ENCODE peak calls at places on chromosome 3, in six cellular contexts. U, S, X, P, Z and V are unnamed samples.

GRCh38 chr3:37227870-37228549 is 53.6 kb upstream of the LRRFIP2 start:
- DNase-seq in U (no peak), S (no peak), X (no peak), P (no peak), Z (no peak), V (no peak)

GRCh38 chr3:173893066-173893465 is 495.5 kb downstream of the NLGN1 start:
- DNase-seq in U (no peak), S (peak), X (no peak), P (no peak), Z (no peak), V (peak)

GRCh38 chr3:174810256-174810655 is 48.9 kb upstream of the NAALADL2 start:
- DNase-seq in U (no peak), S (no peak), X (no peak), P (no peak), Z (no peak), V (no peak)

GRCh38 chr3:143121240-143122088 is 1.9 kb downstream of the CHST2 start:
- DNase-seq in U (peak), S (no peak), X (peak), P (no peak), Z (peak), V (no peak)

GRCh38 chr3:33690341-33690740 is 27.7 kb downstream of the CLASP2 start:
- DNase-seq in U (no peak), S (no peak), X (no peak), P (no peak), Z (no peak), V (no peak)

GRCh38 chr3:182921665-182922355 is 58.5 kb downstream of the DCUN1D1 start:
- DNase-seq in U (no peak), S (no peak), X (no peak), P (no peak), Z (no peak), V (no peak)

GRCh38 chr3:149603126-149604074 is 54.4 kb downstream of the WWTR1 start:
- DNase-seq in U (no peak), S (peak), X (no peak), P (no peak), Z (no peak), V (no peak)

GRCh38 chr3:195931582-195932273 is 23.4 kb upstream of the TNK2 start:
- DNase-seq in U (no peak), S (no peak), X (no peak), P (no peak), Z (no peak), V (no peak)

GRCh38 chr3:179091113-179091512 is 19.5 kb upstream of the ZMAT3 start:
- DNase-seq in U (no peak), S (no peak), X (no peak), P (no peak), Z (no peak), V (no peak)

GRCh38 chr3:79001255-79001654 is 766.5 kb downstream of the ROBO1 start:
- DNase-seq in U (no peak), S (no peak), X (no peak), P (no peak), Z (no peak), V (no peak)

GRCh38 chr3:187361835-187362234 is 6.3 kb upstream of the RTP4 start:
- DNase-seq in U (no peak), S (no peak), X (no peak), P (no peak), Z (no peak), V (no peak)

GRCh38 chr3:119352235-119352634 is 58.1 kb downstream of the ARHGAP31 start:
- DNase-seq in U (peak), S (no peak), X (peak), P (peak), Z (peak), V (no peak)

GRCh38 chr3:18190646-18191045 is 234.5 kb downstream of the SATB1 start:
- DNase-seq in U (no peak), S (no peak), X (no peak), P (no peak), Z (no peak), V (no peak)

GRCh38 chr3:123194552-123194951 is 7.2 kb upstream of the SEC22A start:
- DNase-seq in U (no peak), S (no peak), X (no peak), P (no peak), Z (no peak), V (no peak)

GRCh38 chr3:27532931-27533607 is 48.9 kb upstream of the SLC4A7 start:
- DNase-seq in U (no peak), S (no peak), X (no peak), P (no peak), Z (no peak), V (no peak)